ENCODE peak calls at places on chromosomes 4 and X, in six cellular contexts. C is activated CD8-positive, alpha-beta T cell treated with anti-CD3 and anti-CD28 coated beads for 36 hours; E is ovary; Z is spleen; G is RWPE1; U is cardiac muscle cell. Q is an unnamed sample.

GRCh38 chr4:76749361-76749760 is 148.6 kb downstream of the SOWAHB start:
- DNase-seq in C (no peak), E (no peak), Z (no peak), G (no peak), U (no peak), Q (no peak)

GRCh38 chr4:42778349-42778748 is 114.2 kb upstream of the GRXCR1 start:
- DNase-seq in C (no peak), E (no peak), Z (no peak), G (no peak), U (no peak), Q (no peak)

GRCh38 chrX:76454456-76454927 is 27.0 kb downstream of the MAGEE1 start:
- DNase-seq in C (no peak), E (no peak), Z (peak), G (no peak), U (peak), Q (peak)

GRCh38 chrX:153672531-153673397 is 849 bp downstream of the PNCK start:
- DNase-seq in C (no peak), E (no peak), Z (peak), G (no peak), U (peak), Q (no peak)

GRCh38 chr4:147157860-147158701 is 212.4 kb upstream of the TTC29 start:
- DNase-seq in C (no peak), E (peak), Z (peak), G (peak), U (peak), Q (no peak)

GRCh38 chr4:112770111-112770510 is 133.2 kb downstream of the LARP7 start:
- DNase-seq in C (no peak), E (no peak), Z (no peak), G (no peak), U (no peak), Q (no peak)

GRCh38 chrX:106742831-106743230 is 16.3 kb downstream of the RNF128 start:
- DNase-seq in C (no peak), E (no peak), Z (no peak), G (no peak), U (no peak), Q (no peak)

GRCh38 chrX:56792270-56793111 is 63.4 kb downstream of the NBDY start:
- DNase-seq in C (no peak), E (no peak), Z (no peak), G (no peak), U (no peak), Q (no peak)

GRCh38 chr4:78222575-78223186 is 165.6 kb downstream of the FRAS1 start:
- DNase-seq in C (no peak), E (no peak), Z (no peak), G (no peak), U (no peak), Q (no peak)

GRCh38 chr4:2059726-2060577 is 825 bp downstream of the NAT8L start:
- DNase-seq in C (peak), E (no peak), Z (peak), G (no peak), U (no peak), Q (no peak)

GRCh38 chr4:2062808-2063524 is 3.8 kb downstream of the NAT8L start:
- DNase-seq in C (no peak), E (no peak), Z (peak), G (no peak), U (no peak), Q (no peak)

GRCh38 chr4:2060578-2061207 is 1.6 kb downstream of the NAT8L start:
- DNase-seq in C (no peak), E (no peak), Z (peak), G (no peak), U (no peak), Q (no peak)

GRCh38 chr4:2062168-2062807 is 3.2 kb downstream of the NAT8L start:
- DNase-seq in C (no peak), E (no peak), Z (no peak), G (no peak), U (no peak), Q (no peak)

DNA sequence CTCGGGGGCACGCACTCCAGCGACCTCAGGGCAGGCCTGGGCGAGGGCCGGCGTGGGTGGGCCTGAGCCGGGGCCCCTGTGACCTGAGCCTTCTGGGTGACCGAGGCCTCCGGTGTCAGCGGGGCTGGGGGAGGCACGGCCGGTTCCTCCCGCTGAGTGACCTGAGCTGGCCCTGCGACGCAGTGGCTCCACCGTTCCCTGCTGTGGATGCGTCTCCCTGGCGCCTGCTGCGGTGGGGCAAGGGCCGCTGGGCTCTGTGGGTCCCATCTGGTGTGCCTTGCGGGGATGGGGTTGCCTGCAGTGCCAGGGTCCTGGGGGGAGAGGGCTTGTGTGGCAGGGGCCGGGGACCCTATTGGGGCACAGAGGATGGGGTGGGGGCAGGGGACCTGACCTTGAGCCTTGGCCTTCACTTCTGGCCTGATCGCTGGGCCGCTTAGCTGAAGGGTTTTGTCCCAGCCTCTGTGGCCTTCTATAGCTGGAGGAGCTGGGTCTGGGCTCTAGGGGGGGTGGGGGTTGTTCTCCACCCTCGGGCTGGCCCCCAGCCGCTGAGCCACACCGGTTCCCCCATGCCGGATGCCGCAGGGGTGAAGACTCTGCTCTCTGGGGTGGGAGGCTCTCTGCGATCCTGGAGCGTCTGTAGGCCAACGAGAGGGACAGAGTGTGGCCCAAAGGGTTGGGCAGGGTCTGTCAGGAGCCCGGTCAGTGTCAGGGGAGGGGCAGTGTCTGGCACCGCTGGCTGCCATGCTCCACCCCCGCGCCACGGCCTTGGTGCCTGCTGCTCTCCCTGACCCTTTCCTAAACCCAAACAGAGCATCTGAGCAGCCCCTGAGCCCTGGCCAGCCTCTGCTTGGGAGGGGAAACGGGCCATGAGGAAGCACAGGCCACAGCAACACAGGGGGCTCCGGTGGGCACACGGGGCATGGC is 2.3 kb downstream of the NAT8L start:
- DNase-seq in C (no peak), E (no peak), Z (no peak), G (no peak), U (no peak), Q (no peak)
- TF ChIP-seq CTCF in C (no peak), E (no peak), Z (no peak), G (no peak), U (no peak), Q (no peak)

GRCh38 chrX:65674351-65674893 is 7.0 kb downstream of the MSN start:
- DNase-seq in C (peak), E (no peak), Z (no peak), G (no peak), U (no peak), Q (no peak)
- TF ChIP-seq CTCF in C (no peak), E (no peak), Z (no peak), G (no peak), U (no peak), Q (no peak)

GRCh38 chr4:57053508-57053907 is 56.7 kb downstream of the IGFBP7 start:
- DNase-seq in C (no peak), E (no peak), Z (no peak), G (peak), U (peak), Q (peak)
- TF ChIP-seq CTCF in C (no peak), E (no peak), Z (no peak), G (no peak), U (no peak), Q (no peak)

GRCh38 chr4:88280228-88280795 is 4.0 kb downstream of the PPM1K start:
- DNase-seq in C (no peak), E (no peak), Z (no peak), G (no peak), U (no peak), Q (no peak)

GRCh38 chr4:88285235-88285505 is 809 bp upstream of the PPM1K start:
- DNase-seq in C (no peak), E (no peak), Z (no peak), G (peak), U (no peak), Q (no peak)

GRCh38 chr4:88286897-88287296 is 2.5 kb upstream of the PPM1K start:
- DNase-seq in C (no peak), E (no peak), Z (no peak), G (no peak), U (peak), Q (no peak)

GRCh38 chr4:88284378-88285234 is at the start of gene PPM1K:
- DNase-seq in C (peak), E (peak), Z (peak), G (peak), U (peak), Q (peak)

GRCh38 chr4:88283661-88284377 is 542 bp downstream of the PPM1K start:
- DNase-seq in C (peak), E (peak), Z (peak), G (peak), U (peak), Q (peak)
- TF ChIP-seq CTCF in C (no peak), E (no peak), Z (no peak), G (no peak), U (no peak), Q (no peak)

DNA sequence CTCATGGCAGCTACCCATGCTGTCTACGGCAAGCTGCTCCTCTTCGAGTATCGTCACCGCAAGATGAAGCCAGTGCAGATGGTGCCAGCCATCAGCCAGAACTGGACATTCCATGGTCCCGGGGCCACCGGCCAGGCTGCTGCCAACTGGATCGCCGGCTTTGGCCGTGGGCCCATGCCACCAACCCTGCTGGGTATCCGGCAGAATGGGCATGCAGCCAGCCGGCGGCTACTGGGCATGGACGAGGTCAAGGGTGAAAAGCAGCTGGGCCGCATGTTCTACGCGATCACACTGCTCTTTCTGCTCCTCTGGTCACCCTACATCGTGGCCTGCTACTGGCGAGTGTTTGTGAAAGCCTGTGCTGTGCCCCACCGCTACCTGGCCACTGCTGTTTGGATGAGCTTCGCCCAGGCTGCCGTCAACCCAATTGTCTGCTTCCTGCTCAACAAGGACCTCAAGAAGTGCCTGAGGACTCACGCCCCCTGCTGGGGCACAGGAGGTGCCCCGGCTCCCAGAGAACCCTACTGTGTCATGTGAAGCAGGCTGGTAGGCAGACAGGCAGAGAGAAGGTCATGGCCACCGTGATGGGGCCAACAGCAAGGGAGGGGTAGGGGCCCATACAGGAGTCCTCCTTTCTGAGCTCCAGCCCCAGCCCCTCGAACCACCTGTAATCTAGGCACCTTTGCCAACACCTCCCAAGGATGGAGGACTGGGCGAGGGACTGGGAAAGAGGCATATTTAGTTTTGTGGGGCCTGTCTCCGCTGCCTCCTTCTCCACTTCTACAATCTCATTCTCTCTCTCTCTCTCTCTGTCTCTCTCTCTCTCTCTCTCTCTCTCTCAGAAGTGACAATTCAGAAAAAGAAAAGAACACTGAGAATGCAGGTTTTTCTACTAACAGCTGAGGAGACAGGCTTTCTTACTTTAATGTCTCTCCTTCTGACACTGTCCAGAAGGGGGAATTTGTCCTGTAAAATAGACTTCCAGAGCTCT is 4.7 kb upstream of the TSPYL2 start:
- DNase-seq in C (peak), E (no peak), Z (peak), G (no peak), U (no peak), Q (no peak)
- TF ChIP-seq CTCF in C (no peak), E (no peak), Z (no peak), G (no peak), U (no peak), Q (no peak)

GRCh38 chr4:180950377-180950776 is 1292.8 kb upstream of the TENM3 start:
- DNase-seq in C (no peak), E (no peak), Z (no peak), G (no peak), U (no peak), Q (peak)

GRCh38 chr4:180949825-180950224 is 1293.4 kb upstream of the TENM3 start:
- DNase-seq in C (no peak), E (no peak), Z (no peak), G (peak), U (no peak), Q (peak)

GRCh38 chr4:180951312-180951711 is 1291.9 kb upstream of the TENM3 start:
- DNase-seq in C (no peak), E (no peak), Z (no peak), G (no peak), U (no peak), Q (no peak)

GRCh38 chr4:180946188-180946587 is 1297.0 kb upstream of the TENM3 start:
- DNase-seq in C (no peak), E (no peak), Z (no peak), G (no peak), U (no peak), Q (no peak)

DNA sequence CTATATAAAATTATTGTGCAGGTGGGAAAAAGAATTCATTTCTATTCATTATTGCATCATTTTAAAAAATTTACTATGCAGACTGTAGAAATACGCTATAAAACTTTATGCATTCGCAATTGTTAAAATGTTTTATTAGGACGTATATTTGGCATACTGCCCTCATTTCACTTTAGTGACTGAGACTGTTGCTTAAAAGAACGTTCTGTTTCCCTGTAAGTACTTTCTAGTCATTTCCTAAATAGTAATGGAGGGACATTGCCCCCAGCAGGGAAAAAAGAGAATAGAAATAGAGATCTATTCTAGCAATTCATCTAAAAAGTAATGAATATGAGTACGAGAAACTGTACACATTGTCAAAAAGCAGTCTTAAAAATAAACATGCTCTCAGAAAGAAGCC is 1295.8 kb upstream of the TENM3 start:
- DNase-seq in C (no peak), E (no peak), Z (no peak), G (peak), U (peak), Q (peak)
- TF ChIP-seq CTCF in C (no peak), E (no peak), Z (no peak), G (peak), U (no peak), Q (peak)

GRCh38 chr4:149836546-149836945 is 20.9 kb upstream of the IQCM start:
- DNase-seq in C (no peak), E (no peak), Z (no peak), G (no peak), U (no peak), Q (peak)

GRCh38 chr4:149845643-149846208 is 30.1 kb upstream of the IQCM start:
- DNase-seq in C (no peak), E (no peak), Z (no peak), G (no peak), U (no peak), Q (peak)

GRCh38 chr4:149838036-149838435 is 22.4 kb upstream of the IQCM start:
- DNase-seq in C (no peak), E (no peak), Z (no peak), G (no peak), U (no peak), Q (no peak)

GRCh38 chr4:149841686-149842085 is 26.0 kb upstream of the IQCM start:
- DNase-seq in C (no peak), E (no peak), Z (no peak), G (no peak), U (no peak), Q (no peak)
- TF ChIP-seq CTCF in C (no peak), E (no peak), Z (no peak), G (no peak), U (no peak), Q (no peak)

GRCh38 chrX:95907081-95907480 is 777.6 kb upstream of the DIAPH2 start:
- DNase-seq in C (no peak), E (no peak), Z (no peak), G (no peak), U (no peak), Q (no peak)

DNA sequence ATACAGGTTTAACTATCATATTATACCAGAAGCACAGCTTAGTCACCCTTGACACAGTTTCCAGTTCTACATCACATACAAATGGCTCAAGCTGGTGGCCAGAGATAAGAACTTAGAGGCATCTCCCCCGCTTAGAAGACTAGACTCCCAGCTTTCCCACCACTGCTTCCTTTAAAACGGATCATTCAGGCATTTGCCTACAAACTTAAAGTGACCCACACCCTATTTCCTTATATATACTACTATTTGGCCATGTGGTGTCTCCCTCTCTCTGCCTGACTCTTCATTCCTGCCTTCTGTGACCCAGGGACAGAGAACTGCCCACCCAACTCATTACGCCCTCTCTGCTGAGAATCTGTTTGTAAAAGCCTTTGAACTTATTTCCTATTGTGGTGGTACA is 781.2 kb upstream of the DIAPH2 start:
- DNase-seq in C (no peak), E (no peak), Z (no peak), G (no peak), U (peak), Q (peak)
- TF ChIP-seq CTCF in C (no peak), E (no peak), Z (no peak), G (no peak), U (no peak), Q (no peak)